ENCODE peak calls at places on chromosomes 12 and 14, in four cellular contexts. W is neuronal stem cell, Q is IMR-90, G is H9. C is an unnamed sample.

GRCh38 chr12:47881826-47882427 is 22.9 kb downstream of the VDR start:
- DNase-seq in W (no peak), Q (peak; percentile 97), G (no peak), C (peak; percentile 17)

GRCh38 chr12:27003421-27004311 is 10.5 kb downstream of the TM7SF3 start:
- DNase-seq in W (no peak), Q (no peak), G (no peak), C (no peak)

GRCh38 chr12:106893451-106893850 is 62.3 kb upstream of the TMEM263 start:
- DNase-seq in W (no peak), Q (peak; percentile 46), G (no peak), C (peak; percentile 90)

GRCh38 chr12:54259194-54260011 is 20.5 kb downstream of the CBX5 start:
- DNase-seq in W (peak; percentile 89), Q (peak; percentile 87), G (peak; percentile 98), C (peak; percentile 86)

GRCh38 chr14:34722723-34723545 is 8.5 kb upstream of the CFL2 start:
- DNase-seq in W (peak; percentile 51), Q (peak; percentile 60), G (peak; percentile 41), C (peak; percentile 23)

GRCh38 chr14:51867753-51868152 is 7.3 kb downstream of the GNG2 start:
- DNase-seq in W (no peak), Q (peak; percentile 48), G (no peak), C (no peak)

GRCh38 chr12:41368006-41368405 is 179.9 kb downstream of the PDZRN4 start:
- DNase-seq in W (no peak), Q (peak; percentile 1), G (no peak), C (no peak)

GRCh38 chr12:92133795-92134637 is 11.6 kb downstream of the BTG1 start:
- DNase-seq in W (no peak), Q (no peak), G (no peak), C (no peak)

GRCh38 chr14:58765375-58765774 is 127.6 kb downstream of the DACT1 start:
- DNase-seq in W (no peak), Q (no peak), G (no peak), C (no peak)

GRCh38 chr12:90954921-90955320 is at the start of gene CCER1:
- DNase-seq in W (no peak), Q (no peak), G (no peak), C (no peak)

GRCh38 chr12:90959538-90960139 is 4.7 kb upstream of the CCER1 start:
- DNase-seq in W (peak; percentile 23), Q (peak; percentile 58), G (no peak), C (peak; percentile 22)

GRCh38 chr12:90954428-90954827 is 548 bp downstream of the CCER1 start:
- DNase-seq in W (no peak), Q (no peak), G (no peak), C (no peak)

GRCh38 chr12:90961154-90961553 is 6.2 kb upstream of the CCER1 start:
- DNase-seq in W (no peak), Q (no peak), G (no peak), C (no peak)

GRCh38 chr12:90958995-90959394 is 4.0 kb upstream of the CCER1 start:
- DNase-seq in W (no peak), Q (peak; percentile 31), G (no peak), C (no peak)
- H2AFZ ChIP-seq in W (no peak overlapping the region), Q (no peak overlapping the region), G (no peak overlapping the region), C (no peak overlapping the region)

DNA sequence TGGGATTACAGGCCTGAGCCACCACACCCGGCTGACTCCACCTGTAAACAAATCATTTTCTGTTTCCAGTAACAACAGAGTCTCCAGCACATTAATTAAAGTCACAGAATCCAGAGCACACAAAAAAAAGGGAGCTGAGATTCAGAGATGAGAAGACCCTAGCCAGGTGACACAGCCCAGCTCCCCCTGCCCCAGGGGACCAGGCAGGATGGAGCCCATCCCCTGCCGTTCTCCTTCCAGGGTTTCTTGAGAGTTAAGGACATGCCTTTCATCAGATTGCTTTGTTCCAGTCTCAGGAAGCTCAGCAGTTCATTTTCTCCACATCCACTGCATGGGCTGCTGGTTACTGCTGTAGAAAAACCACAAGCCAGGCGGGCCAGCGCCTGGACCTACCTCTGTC is 81.2 kb downstream of the RIMBP2 start:
- DNase-seq in W (no peak), Q (no peak), G (no peak), C (no peak)
- H3K14ac ChIP-seq in W (no peak overlapping the region), Q (no peak overlapping the region), G (no peak overlapping the region), C (no peak overlapping the region)

DNA sequence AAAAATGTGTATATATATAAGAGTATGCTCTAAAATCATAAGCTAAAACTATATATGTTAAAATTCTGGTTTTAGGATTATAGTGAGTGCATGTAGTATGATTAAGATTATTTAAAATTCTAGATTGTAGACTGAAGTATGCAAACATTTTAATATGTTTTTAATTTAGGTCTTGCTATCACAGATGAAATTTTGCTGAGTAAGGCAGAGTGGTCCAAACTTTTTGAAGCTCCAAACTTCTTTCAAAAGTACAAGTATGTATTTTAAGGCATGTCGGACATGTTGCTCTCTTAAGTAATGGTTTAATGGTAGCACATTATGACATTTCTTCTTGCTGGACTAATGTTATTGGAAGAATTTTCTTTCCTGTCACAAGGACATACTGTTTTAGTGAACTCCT is 34.6 kb downstream of the PAPOLA start:
- DNase-seq in W (no peak), Q (no peak), G (no peak), C (no peak)
- H2AFZ ChIP-seq in W (no peak overlapping the region), Q (no peak overlapping the region), G (no peak overlapping the region), C (no peak overlapping the region)

GRCh38 chr12:108731105-108731865 is at the start of gene CORO1C:
- DNase-seq in W (peak; percentile 97), Q (peak; percentile 93), G (peak; percentile 99), C (peak; percentile 97)
- H3K14ac ChIP-seq in W (peak within 1 kb of the TSS; percentile 94), Q (peak within 1 kb of the TSS; percentile 94), G (peak within 1 kb of the TSS; percentile 66), C (peak within 1 kb of the TSS; percentile 96)

GRCh38 chr14:60328588-60328987 is 79.6 kb downstream of the PPM1A start:
- DNase-seq in W (no peak), Q (no peak), G (peak; percentile 64), C (no peak)
- H2AFZ ChIP-seq in W (no peak overlapping the region), Q (no peak overlapping the region), G (no peak overlapping the region), C (no peak overlapping the region)

GRCh38 chr14:101553931-101554330 is 7.4 kb upstream of the DIO3 start:
- DNase-seq in W (no peak), Q (no peak), G (no peak), C (no peak)

GRCh38 chr14:101553393-101553792 is 7.9 kb upstream of the DIO3 start:
- DNase-seq in W (no peak), Q (no peak), G (no peak), C (no peak)

GRCh38 chr14:101556566-101557320 is 4.6 kb upstream of the DIO3 start:
- DNase-seq in W (no peak), Q (no peak), G (no peak), C (no peak)

GRCh38 chr14:101556131-101556530 is 5.2 kb upstream of the DIO3 start:
- DNase-seq in W (no peak), Q (no peak), G (no peak), C (no peak)

GRCh38 chr14:101554991-101555668 is 6.2 kb upstream of the DIO3 start:
- DNase-seq in W (no peak), Q (no peak), G (no peak), C (no peak)
- H3K14ac ChIP-seq in W (no peak overlapping the region), Q (no peak overlapping the region), G (no peak overlapping the region), C (no peak overlapping the region)

DNA sequence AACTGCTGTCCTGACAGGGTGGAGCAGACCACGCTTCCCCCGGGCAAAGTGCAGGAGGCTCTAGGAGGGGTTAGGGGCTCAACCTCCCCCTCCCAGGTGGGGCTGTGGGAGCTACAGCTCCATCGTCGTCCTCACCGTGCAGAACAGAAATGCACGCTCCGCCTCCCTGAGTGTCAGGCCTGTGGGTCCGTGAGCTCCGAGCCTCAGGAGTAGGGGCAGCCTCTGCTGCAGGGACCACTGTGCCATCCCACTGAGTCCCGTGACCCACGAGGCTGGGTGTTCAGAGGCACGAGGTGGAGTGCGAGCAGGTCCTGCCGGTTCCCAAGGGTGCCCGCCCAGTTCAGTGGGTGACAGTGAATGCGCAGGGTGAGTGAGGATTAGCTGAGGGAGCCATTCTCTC is 48.6 kb downstream of the CACNA1C start:
- DNase-seq in W (no peak), Q (no peak), G (no peak), C (no peak)
- H2AFZ ChIP-seq in W (no peak overlapping the region), Q (peak overlapping the region; percentile 52), G (no peak overlapping the region), C (no peak overlapping the region)